ENCODE peak calls at places on chromosomes 16 and 17, in ten cellular contexts. I is tibial nerve, M is lower lobe of right lung, H is fibroblast of villous mesenchyme, Q is RWPE2, D is body of pancreas, T is gastrocnemius medialis, W is colonic mucosa, E is heart right ventricle, X is transverse colon. S is an unnamed sample.

GRCh38 chr16:76386784-76387183 is 109.6 kb downstream of the CNTNAP4 start:
- DNase-seq in X (no peak), W (no peak), E (no peak), I (no peak), T (no peak), M (no peak), Q (no peak), H (peak), D (no peak), S (no peak)

GRCh38 chr16:84088695-84089395 is 27.9 kb downstream of the MBTPS1 start:
- DNase-seq in H (no peak), M (no peak), D (no peak), X (peak), I (no peak), W (peak), T (no peak), E (peak), Q (no peak), S (peak)

GRCh38 chr16:85847036-85847435 is 47.5 kb downstream of the COX4I1 start:
- DNase-seq in E (no peak), I (no peak), Q (no peak), X (no peak), M (no peak), T (no peak), D (no peak), H (no peak), W (no peak), S (no peak)

GRCh38 chr17:35640977-35641526 is 53.9 kb downstream of the AP2B1 start:
- DNase-seq in T (no peak), W (no peak), M (no peak), I (no peak), Q (no peak), X (no peak), H (no peak), D (no peak), E (no peak), S (no peak)

GRCh38 chr16:83561876-83562275 is 245.9 kb upstream of the HSBP1 start:
- DNase-seq in I (no peak), E (no peak), M (no peak), W (no peak), X (no peak), T (no peak), H (peak), Q (no peak), D (no peak), S (no peak)

GRCh38 chr16:10897134-10897533 is 20.1 kb downstream of the CIITA start:
- DNase-seq in Q (no peak), I (no peak), D (no peak), W (no peak), M (no peak), T (no peak), E (no peak), H (no peak), X (no peak), S (no peak)

GRCh38 chr16:53754938-53755910 is 51.3 kb downstream of the FTO start:
- DNase-seq in M (no peak), T (peak), E (no peak), W (peak), I (no peak), D (peak), Q (no peak), X (peak), H (peak), S (no peak)

GRCh38 chr17:63622571-63623390 is 564 bp downstream of the MAP3K3 start:
- DNase-seq in D (peak), H (peak), W (peak), X (peak), E (peak), T (peak), Q (peak), I (peak), M (peak), S (no peak)

GRCh38 chr16:54506691-54507090 is 220.1 kb upstream of the IRX3 start:
- DNase-seq in X (no peak), M (no peak), Q (no peak), T (no peak), H (no peak), E (no peak), W (no peak), D (no peak), I (no peak), S (no peak)

GRCh38 chr17:77723909-77724875 is 234.3 kb upstream of the TNRC6C start:
- DNase-seq in I (no peak), X (no peak), D (no peak), M (no peak), H (no peak), E (no peak), W (peak), Q (no peak), T (no peak), S (no peak)

GRCh38 chr17:75996665-75997590 is 3.7 kb upstream of the CDK3 start:
- DNase-seq in W (peak), X (peak), E (peak), M (peak), H (peak), D (no peak), Q (no peak), T (no peak), I (no peak), S (no peak)

GRCh38 chr17:29593546-29594440 is 861 bp downstream of the ANKRD13B start:
- DNase-seq in M (peak), X (peak), E (peak), H (no peak), W (no peak), Q (no peak), I (no peak), D (peak), T (no peak), S (no peak)

GRCh38 chr16:47949276-47949675 is 206.5 kb downstream of the ABCC12 start:
- DNase-seq in I (no peak), M (no peak), E (no peak), Q (no peak), H (no peak), D (no peak), X (no peak), T (no peak), W (no peak), S (no peak)

GRCh38 chr17:17467720-17468119 is 9.1 kb upstream of the MED9 start:
- DNase-seq in H (peak), D (peak), T (no peak), Q (no peak), M (no peak), I (no peak), E (no peak), X (peak), W (peak), S (no peak)

GRCh38 chr17:70134042-70134441 is 35.3 kb upstream of the KCNJ2 start:
- DNase-seq in X (no peak), Q (no peak), I (no peak), T (no peak), H (no peak), D (no peak), M (no peak), W (no peak), E (no peak), S (no peak)

GRCh38 chr16:88999457-89000206 is 22.6 kb upstream of the CBFA2T3 start:
- DNase-seq in I (no peak), D (no peak), M (no peak), T (no peak), X (no peak), Q (no peak), W (no peak), H (no peak), E (no peak), S (no peak)

GRCh38 chr17:83076930-83077329 is 2.5 kb upstream of the METRNL start:
- DNase-seq in H (no peak), W (no peak), M (no peak), T (no peak), E (no peak), Q (no peak), D (peak), X (no peak), I (no peak), S (no peak)

GRCh38 chr16:30076276-30076791 is 540 bp downstream of the PPP4C start:
- DNase-seq in M (peak), D (no peak), I (no peak), Q (no peak), E (no peak), X (peak), W (no peak), T (no peak), H (peak), S (no peak)

GRCh38 chr16:397135-397661 is at the start of gene NME4:
- DNase-seq in M (no peak), Q (no peak), I (no peak), H (no peak), T (no peak), W (no peak), E (no peak), X (peak), D (peak), S (no peak)

GRCh38 chr17:43772877-43773648 is 5.7 kb downstream of the DUSP3 start:
- DNase-seq in M (peak), Q (no peak), I (peak), T (peak), W (no peak), X (no peak), H (no peak), D (no peak), E (no peak), S (no peak)

GRCh38 chr16:15887283-15887682 is 1.1 kb downstream of the CEP20 start:
- DNase-seq in D (no peak), W (no peak), Q (no peak), H (no peak), X (no peak), I (no peak), M (no peak), E (no peak), T (no peak), S (no peak)

GRCh38 chr17:60080545-60080944 is 1.8 kb upstream of the HEATR6 start:
- DNase-seq in T (no peak), M (no peak), E (no peak), W (no peak), I (no peak), Q (no peak), H (no peak), D (no peak), X (no peak), S (no peak)

GRCh38 chr17:74447628-74448159 is 15.8 kb downstream of the GPRC5C start:
- DNase-seq in T (peak), M (no peak), Q (no peak), X (no peak), H (no peak), D (no peak), W (no peak), I (no peak), E (no peak), S (no peak)

GRCh38 chr17:35073183-35073790 is 9.8 kb upstream of the RFFL start:
- DNase-seq in D (no peak), Q (no peak), M (no peak), H (no peak), E (no peak), I (no peak), W (no peak), T (no peak), X (no peak), S (no peak)

GRCh38 chr17:43900858-43901754 is 6.2 kb downstream of the MPP2 start:
- DNase-seq in T (no peak), W (no peak), Q (no peak), I (no peak), H (no peak), E (no peak), X (no peak), D (no peak), M (no peak), S (no peak)

GRCh38 chr16:81818514-81819304 is 39.6 kb downstream of the PLCG2 start:
- DNase-seq in I (no peak), X (no peak), D (no peak), M (no peak), H (no peak), W (no peak), Q (no peak), E (no peak), T (no peak), S (no peak)
- H3K4me3 ChIP-seq in I (no peak), X (no peak), D (no peak), M (no peak), H (no peak), W (no peak), Q (no peak), E (no peak), T (no peak), S (peak)

GRCh38 chr17:58303981-58304734 is 23.4 kb upstream of the MPO start:
- DNase-seq in D (peak), X (peak), H (peak), E (no peak), W (peak), Q (no peak), T (no peak), I (no peak), M (peak), S (no peak)
- TF ChIP-seq CTCF in D (peak), X (peak), H (peak), E (peak), W (peak), Q (peak), T (peak), I (peak), M (peak), S (peak)

GRCh38 chr17:1386265-1386664 is 13.8 kb downstream of the YWHAE start:
- DNase-seq in T (no peak), D (no peak), E (no peak), I (no peak), X (no peak), M (no peak), W (no peak), Q (no peak), H (no peak), S (no peak)

GRCh38 chr17:1391577-1391976 is 8.4 kb downstream of the YWHAE start:
- DNase-seq in T (no peak), D (no peak), W (no peak), E (no peak), H (no peak), X (no peak), Q (no peak), M (no peak), I (no peak), S (no peak)

GRCh38 chr17:1384881-1385280 is 15.1 kb downstream of the YWHAE start:
- DNase-seq in X (no peak), T (no peak), I (no peak), E (no peak), W (no peak), H (no peak), D (no peak), Q (no peak), M (no peak), S (no peak)

GRCh38 chr17:1390422-1391367 is 9.3 kb downstream of the YWHAE start:
- DNase-seq in M (no peak), E (peak), I (no peak), W (no peak), T (peak), D (no peak), X (no peak), Q (no peak), H (peak), S (no peak)
- H3K4me3 ChIP-seq in M (no peak), E (no peak), I (no peak), W (no peak), T (peak), D (no peak), X (no peak), Q (no peak), H (peak), S (no peak)

GRCh38 chr17:55264273-55264639 is 504 bp upstream of the HLF start:
- DNase-seq in Q (no peak), T (no peak), W (no peak), D (no peak), I (no peak), X (no peak), H (no peak), E (no peak), M (no peak), S (no peak)
- TF ChIP-seq CTCF in Q (no peak), T (no peak), W (no peak), D (no peak), I (no peak), X (no peak), H (no peak), E (no peak), M (no peak), S (no peak)

DNA sequence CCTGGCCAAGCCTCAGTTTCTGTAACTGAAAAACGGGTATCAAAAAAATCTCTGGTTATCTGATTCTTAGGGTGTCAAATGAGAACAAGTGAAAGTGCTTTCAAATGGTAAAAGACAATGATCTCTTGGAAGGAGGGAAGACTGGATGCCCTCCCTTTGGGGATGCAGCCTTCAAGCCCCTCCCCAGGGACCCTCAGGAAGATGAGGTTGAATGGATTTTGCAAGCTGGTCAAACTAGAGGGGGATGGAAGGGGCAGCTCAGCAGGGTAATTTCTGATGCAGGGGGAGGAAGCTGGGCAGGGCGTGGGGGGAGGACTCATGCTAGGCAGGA is 22.4 kb downstream of the ARHGAP23 start:
- DNase-seq in I (no peak), E (no peak), D (no peak), T (no peak), W (no peak), X (no peak), M (no peak), H (no peak), Q (no peak), S (no peak)
- H3K4me3 ChIP-seq in I (peak), E (no peak), D (no peak), T (no peak), W (no peak), X (no peak), M (peak), H (peak), Q (no peak), S (no peak)

DNA sequence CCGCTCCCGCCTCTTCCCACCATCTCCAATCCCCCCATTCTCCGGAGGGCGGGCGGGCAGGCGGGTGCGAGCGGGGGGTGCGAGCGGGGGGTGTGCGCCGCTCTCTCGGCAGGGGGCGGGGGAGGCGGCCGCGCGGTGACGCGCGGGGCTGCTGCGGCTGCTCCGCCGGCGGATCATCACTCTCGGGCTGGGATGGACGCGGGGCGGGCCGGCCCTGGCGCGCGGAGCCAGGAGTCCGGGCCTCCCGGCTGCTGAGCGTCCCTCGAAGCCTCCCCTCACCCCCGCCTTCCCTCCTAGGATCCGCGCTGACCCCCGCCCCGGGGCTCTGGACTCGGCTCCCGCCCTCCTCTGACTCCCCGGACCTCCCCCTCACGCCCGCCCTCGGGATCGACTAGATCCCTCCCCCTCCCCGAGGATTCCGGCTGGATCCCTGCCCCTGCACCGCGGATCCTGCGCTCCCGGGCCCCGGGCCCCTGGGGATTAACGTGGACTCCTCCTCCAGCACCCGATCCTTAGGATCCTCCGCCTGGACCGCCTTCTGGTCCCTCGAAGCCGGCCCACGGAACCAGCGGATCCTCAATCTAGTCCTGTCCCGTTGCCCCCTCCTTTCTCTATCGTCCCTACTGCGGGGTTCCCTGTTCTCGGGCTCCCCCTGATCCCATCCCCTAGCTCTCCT is 978 bp upstream of the TMEM256 start:
- DNase-seq in X (no peak), D (peak), H (peak), W (peak), I (peak), M (peak), E (peak), Q (no peak), T (no peak), S (no peak)
- TF ChIP-seq CTCF in X (no peak), D (no peak), H (no peak), W (no peak), I (peak), M (peak), E (no peak), Q (no peak), T (no peak), S (no peak)

GRCh38 chr17:67374329-67375053 is 2.6 kb upstream of the PITPNC1 start:
- DNase-seq in I (peak), W (peak), X (peak), M (peak), D (peak), H (peak), T (peak), E (peak), Q (peak), S (peak)
- H3K4me3 ChIP-seq in I (no peak), W (no peak), X (no peak), M (no peak), D (no peak), H (no peak), T (no peak), E (no peak), Q (no peak), S (no peak)

DNA sequence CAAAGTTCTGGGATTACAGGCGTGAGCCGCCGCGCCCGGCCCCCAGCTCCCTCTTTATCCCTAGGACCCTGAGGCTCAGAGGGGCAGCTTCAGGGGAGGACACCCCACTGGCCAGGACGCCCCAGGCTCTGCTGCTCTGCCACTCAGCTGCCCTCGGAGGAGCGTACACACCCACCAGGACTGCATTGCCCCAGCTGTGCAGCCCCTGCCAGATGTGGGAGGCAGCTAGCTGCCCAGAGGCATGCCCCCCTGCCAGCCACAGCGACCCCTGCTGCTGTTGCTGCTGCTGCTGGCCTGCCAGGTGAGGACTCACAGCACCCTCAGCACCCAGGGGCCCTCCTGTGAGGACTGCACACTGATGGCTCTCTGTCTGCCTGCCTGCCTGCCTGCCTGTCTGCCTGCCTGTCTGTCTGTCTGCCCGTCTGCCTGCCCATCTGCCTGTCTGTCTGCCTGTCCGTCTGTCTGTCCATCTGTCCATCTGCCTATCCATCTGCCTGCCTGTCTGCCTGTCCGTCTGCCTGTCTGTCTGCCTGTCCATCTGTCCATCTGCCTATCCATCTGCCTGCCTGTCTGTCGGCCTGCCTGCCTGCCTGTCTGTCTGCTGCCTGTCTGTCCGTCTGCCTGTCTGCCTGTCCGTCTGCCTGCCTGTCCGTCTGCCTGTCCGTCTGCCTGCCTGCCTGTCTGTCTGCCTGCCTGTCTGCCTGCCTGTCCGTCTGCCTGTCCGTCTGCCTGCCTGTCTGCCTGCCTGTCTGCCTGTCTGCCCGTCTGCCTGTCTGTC is 5.0 kb downstream of the GCGR start:
- DNase-seq in M (no peak), X (no peak), W (no peak), I (no peak), T (no peak), E (no peak), H (no peak), Q (peak), D (no peak), S (no peak)
- TF ChIP-seq CTCF in M (no peak), X (no peak), W (no peak), I (no peak), T (no peak), E (no peak), H (peak), Q (no peak), D (no peak), S (peak)

S was measured in GM12864.